ENCODE peak calls at places on chromosomes 2 and 18, in six cellular contexts. Q is prostate gland, V is stomach, T is GM12878, H is GM23338, U is sigmoid colon. N is an unnamed sample.

GRCh38 chr2:30305235-30305634 is 73.9 kb downstream of the LBH start:
- DNase-seq in Q (no peak), V (no peak), T (no peak), H (no peak), U (no peak), N (no peak)

GRCh38 chr2:11093467-11093866 is 61.8 kb upstream of the SLC66A3 start:
- DNase-seq in Q (no peak), V (no peak), T (no peak), H (no peak), U (no peak), N (no peak)

GRCh38 chr2:230627806-230628724 is 84.6 kb upstream of the CAB39 start:
- DNase-seq in Q (no peak), V (peak; percentile 47), T (no peak), H (no peak), U (no peak), N (no peak)

GRCh38 chr2:217650229-217650628 is 352.6 kb downstream of the TNS1 start:
- DNase-seq in Q (no peak), V (no peak), T (no peak), H (peak; percentile 24), U (no peak), N (no peak)

GRCh38 chr2:105426626-105427292 is 27.9 kb upstream of the FHL2 start:
- DNase-seq in Q (no peak), V (no peak), T (no peak), H (no peak), U (no peak), N (no peak)

GRCh38 chr2:238573065-238573778 is 146.5 kb downstream of the ASB1 start:
- DNase-seq in Q (no peak), V (no peak), T (no peak), H (peak; percentile 68), U (no peak), N (no peak)

GRCh38 chr2:54895735-54896134 is 154.5 kb downstream of the RTN4 start:
- DNase-seq in Q (no peak), V (no peak), T (no peak), H (no peak), U (no peak), N (no peak)

GRCh38 chr18:31646332-31646822 is 38.0 kb downstream of the B4GALT6 start:
- DNase-seq in Q (no peak), V (no peak), T (no peak), H (no peak), U (no peak), N (no peak)

GRCh38 chr2:222859786-222860726 is 780 bp upstream of the ACSL3 start:
- DNase-seq in Q (peak; percentile 54), V (peak; percentile 68), T (no peak), H (peak; percentile 56), U (peak; percentile 84), N (peak; percentile 68)

GRCh38 chr2:170660406-170660805 is 54.7 kb upstream of the SP5 start:
- DNase-seq in Q (no peak), V (peak; percentile 32), T (no peak), H (no peak), U (no peak), N (no peak)

GRCh38 chr18:2971741-2972552 is 41.0 kb downstream of the LPIN2 start:
- DNase-seq in Q (no peak), V (peak; percentile 51), T (peak; percentile 90), H (no peak), U (peak; percentile 69), N (peak; percentile 25)

GRCh38 chr2:24111407-24111861 is 11.7 kb downstream of the PFN4 start:
- DNase-seq in Q (no peak), V (no peak), T (no peak), H (no peak), U (no peak), N (no peak)

GRCh38 chr18:10033038-10033437 is 119.2 kb downstream of the VAPA start:
- DNase-seq in Q (no peak), V (peak; percentile 22), T (no peak), H (no peak), U (no peak), N (no peak)

GRCh38 chr2:16261791-16262190 is 321.4 kb downstream of the MYCN start:
- DNase-seq in Q (no peak), V (no peak), T (no peak), H (peak; percentile 5), U (no peak), N (no peak)

GRCh38 chr2:85194780-85195480 is 61.7 kb downstream of the TCF7L1 start:
- DNase-seq in Q (no peak), V (no peak), T (no peak), H (no peak), U (no peak), N (no peak)

GRCh38 chr18:79463424-79463960 is 67.8 kb downstream of the NFATC1 start:
- DNase-seq in Q (no peak), V (no peak), T (no peak), H (no peak), U (no peak), N (no peak)

GRCh38 chr2:159091981-159092380 is 123.5 kb downstream of the TANC1 start:
- DNase-seq in Q (peak; percentile 59), V (no peak), T (peak; percentile 21), H (no peak), U (no peak), N (no peak)

GRCh38 chr2:230225486-230225885 is at the start of gene SP140:
- DNase-seq in Q (no peak), V (peak; percentile 48), T (peak; percentile 80), H (no peak), U (peak; percentile 65), N (no peak)

GRCh38 chr2:51657849-51658248 is 625.9 kb upstream of the NRXN1 start:
- DNase-seq in Q (no peak), V (no peak), T (no peak), H (no peak), U (no peak), N (no peak)

GRCh38 chr2:231527955-231528635 is 2.1 kb downstream of the NMUR1 start:
- DNase-seq in Q (no peak), V (no peak), T (no peak), H (no peak), U (peak; percentile 51), N (no peak)

GRCh38 chr2:31287681-31288080 is 53.7 kb downstream of the EHD3 start:
- DNase-seq in Q (no peak), V (no peak), T (no peak), H (no peak), U (no peak), N (no peak)

GRCh38 chr2:118169359-118170005 is 81.2 kb downstream of the INSIG2 start:
- DNase-seq in Q (no peak), V (no peak), T (no peak), H (peak; percentile 26), U (peak; percentile 67), N (no peak)

GRCh38 chr18:38940863-38941531 is 1375.4 kb upstream of the CELF4 start:
- DNase-seq in Q (no peak), V (no peak), T (peak; percentile 99), H (peak; percentile 54), U (no peak), N (no peak)

GRCh38 chr2:64652231-64653173 is 1.2 kb downstream of the SERTAD2 start:
- DNase-seq in Q (peak; percentile 45), V (no peak), T (no peak), H (peak; percentile 55), U (peak; percentile 83), N (no peak)

GRCh38 chr2:174067815-174068214 is 102.6 kb upstream of the SP3 start:
- DNase-seq in Q (no peak), V (no peak), T (no peak), H (no peak), U (no peak), N (no peak)

GRCh38 chr2:69036926-69037325 is 23.9 kb downstream of the ANTXR1 start:
- DNase-seq in Q (no peak), V (no peak), T (no peak), H (no peak), U (no peak), N (no peak)

DNA sequence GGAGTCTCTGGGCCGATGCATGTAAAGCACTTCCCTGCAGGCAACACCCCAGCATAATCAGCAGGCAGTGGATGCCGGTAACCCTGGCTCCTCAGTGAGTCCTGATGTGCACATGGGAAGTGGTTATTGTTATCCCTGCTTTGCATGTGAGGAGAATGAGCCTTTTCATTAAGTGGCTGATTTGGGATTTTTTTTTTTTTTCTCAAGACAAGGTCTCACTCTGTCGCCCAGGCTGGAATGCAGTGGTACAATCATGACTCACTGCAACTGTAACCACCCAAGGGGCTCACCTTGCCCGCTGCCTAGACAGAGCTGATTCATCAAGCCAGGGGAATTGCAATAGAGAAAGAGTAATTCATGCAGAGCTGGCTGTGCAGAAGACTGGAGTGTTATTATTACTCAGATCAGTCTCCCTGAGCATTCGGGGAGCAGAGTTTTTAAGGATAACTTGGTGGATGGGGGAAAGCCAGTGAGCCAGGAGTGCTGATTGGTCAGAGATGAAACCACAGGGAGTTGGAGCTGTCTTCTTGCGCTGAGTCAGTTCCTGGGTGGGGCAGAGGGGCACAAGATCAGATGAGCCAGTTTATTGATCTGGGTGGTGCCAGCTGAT is 95.4 kb downstream of the SOCS6 start:
- DNase-seq in Q (no peak), V (no peak), T (no peak), H (no peak), U (no peak), N (no peak)
- TF ChIP-seq POLR2AphosphoS5 in Q (no peak), V (no peak), T (no peak), H (no peak), U (no peak), N (no peak)

DNA sequence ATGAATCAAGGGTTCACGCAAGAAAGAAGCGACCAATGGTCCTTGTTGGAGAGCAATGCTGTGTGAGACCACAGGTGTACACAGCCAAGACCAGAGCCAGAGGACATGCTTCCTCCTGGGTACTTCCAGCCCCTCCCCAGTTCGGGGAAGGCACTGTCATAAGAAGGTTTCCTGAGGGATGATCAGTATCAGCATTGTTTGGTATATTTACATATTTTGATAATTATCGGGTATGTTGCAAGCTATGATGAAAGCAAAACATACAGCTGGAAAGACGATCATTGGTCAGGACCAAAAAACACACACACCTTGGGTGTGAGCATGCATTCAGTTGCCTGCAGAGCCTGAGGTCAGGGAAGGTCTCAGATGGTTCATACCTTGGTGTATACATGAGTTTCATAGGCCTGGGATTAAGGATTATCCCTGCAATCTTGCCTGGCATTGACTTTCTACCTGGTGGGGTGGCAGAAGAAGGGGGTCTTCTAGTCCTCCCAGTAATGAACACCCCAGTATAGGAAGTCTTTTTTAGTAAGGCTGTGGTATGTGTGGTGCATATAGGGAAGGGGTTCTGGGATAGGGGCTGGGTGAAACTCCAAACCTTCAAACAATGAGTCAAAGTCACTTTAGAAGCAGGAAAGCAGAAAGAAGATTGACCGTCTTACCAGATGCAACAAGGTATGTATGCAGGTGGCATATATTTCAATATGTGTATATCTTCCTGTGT is 2.9 kb downstream of the SERPINB2 start:
- DNase-seq in Q (no peak), V (no peak), T (no peak), H (no peak), U (no peak), N (no peak)
- H3K4me3 ChIP-seq in Q (no peak overlapping the region), V (no peak overlapping the region), T (no peak overlapping the region), H (no peak overlapping the region), U (no peak overlapping the region), N (no peak overlapping the region)

GRCh38 chr2:36441816-36442215 is 86.2 kb downstream of the CRIM1 start:
- DNase-seq in Q (no peak), V (no peak), T (no peak), H (no peak), U (no peak), N (no peak)
- TF ChIP-seq POLR2AphosphoS5 in Q (no peak), V (no peak), T (no peak), H (no peak), U (peak; percentile 64), N (no peak)

DNA sequence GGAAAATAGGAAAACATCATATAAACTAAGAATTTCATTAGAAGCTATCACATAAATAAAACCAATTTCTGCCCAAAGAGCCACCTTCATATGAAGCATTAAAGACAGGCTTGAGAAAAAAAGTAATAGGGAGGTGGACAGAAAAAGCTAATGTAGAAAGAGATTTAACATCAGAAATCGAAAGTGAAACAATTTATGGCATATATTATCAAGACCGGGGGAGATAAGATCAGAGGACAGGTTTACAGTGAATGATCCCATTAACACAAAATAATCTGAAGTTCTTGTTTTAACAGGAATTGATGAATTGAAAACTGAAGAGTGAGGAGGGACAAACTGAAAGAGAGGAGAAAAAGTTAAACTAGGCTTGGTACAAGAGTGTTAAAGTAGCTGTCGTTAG is 786.3 kb upstream of the FSHR start:
- DNase-seq in Q (no peak), V (no peak), T (no peak), H (no peak), U (no peak), N (no peak)
- H3K4me3 ChIP-seq in Q (peak overlapping the region; percentile 14), V (peak overlapping the region; percentile 34), T (no peak overlapping the region), H (no peak overlapping the region), U (no peak overlapping the region), N (peak overlapping the region; percentile 60)